ENCODE peak calls at places on chromosomes 1 and 21, in four cellular contexts. One of them, this sample, is unnamed. For H3K36me3 and H3K27me3, the result is how much of the 10 kb centered on the place peaks cover.

GRCh38 chr1:90724361-90724760 is 7.3 kb upstream of the BARHL2 start:
- DNase-seq in fibroblast of lung: no peak
- DNase-seq in CD8-positive, alpha-beta memory T cell: no peak
- DNase-seq in suprapubic skin: no peak
- DNase-seq in this sample: no peak

GRCh38 chr1:244896550-244896949 is 32.2 kb upstream of the HNRNPU start:
- DNase-seq in suprapubic skin: no peak
- DNase-seq in fibroblast of lung: peak
- DNase-seq in CD8-positive, alpha-beta memory T cell: no peak
- DNase-seq in this sample: peak

GRCh38 chr1:110086959-110087358 is 16.5 kb upstream of the ALX3 start:
- DNase-seq in suprapubic skin: no peak
- DNase-seq in CD8-positive, alpha-beta memory T cell: no peak
- DNase-seq in fibroblast of lung: no peak
- DNase-seq in this sample: no peak

GRCh38 chr1:178544531-178544930 is 31.6 kb downstream of the TEX35 start:
- DNase-seq in suprapubic skin: no peak
- DNase-seq in CD8-positive, alpha-beta memory T cell: no peak
- DNase-seq in fibroblast of lung: no peak
- DNase-seq in this sample: no peak

GRCh38 chr1:202677433-202677832 is 32.8 kb downstream of the SYT2 start:
- DNase-seq in CD8-positive, alpha-beta memory T cell: no peak
- DNase-seq in fibroblast of lung: no peak
- DNase-seq in suprapubic skin: no peak
- DNase-seq in this sample: no peak

GRCh38 chr1:159913451-159914192 is 11.7 kb downstream of the TAGLN2 start:
- DNase-seq in fibroblast of lung: no peak
- DNase-seq in suprapubic skin: no peak
- DNase-seq in CD8-positive, alpha-beta memory T cell: no peak
- DNase-seq in this sample: no peak

GRCh38 chr1:145962157-145963102 is 1.9 kb downstream of the ANKRD34A start:
- DNase-seq in fibroblast of lung: no peak
- DNase-seq in suprapubic skin: no peak
- DNase-seq in CD8-positive, alpha-beta memory T cell: no peak
- DNase-seq in this sample: no peak

GRCh38 chr1:175376194-175376593 is 183.6 kb upstream of the KIAA0040 start:
- DNase-seq in CD8-positive, alpha-beta memory T cell: no peak
- DNase-seq in fibroblast of lung: no peak
- DNase-seq in suprapubic skin: no peak
- DNase-seq in this sample: peak

GRCh38 chr1:7298749-7299151 is 472.3 kb upstream of the VAMP3 start:
- DNase-seq in suprapubic skin: peak
- DNase-seq in fibroblast of lung: peak
- DNase-seq in CD8-positive, alpha-beta memory T cell: no peak
- DNase-seq in this sample: peak

GRCh38 chr1:34479731-34480130 is 275.1 kb upstream of the GJB5 start:
- DNase-seq in CD8-positive, alpha-beta memory T cell: no peak
- DNase-seq in fibroblast of lung: no peak
- DNase-seq in suprapubic skin: no peak
- DNase-seq in this sample: no peak

GRCh38 chr21:32135401-32136363 is 143.2 kb downstream of the MIS18A start:
- DNase-seq in suprapubic skin: no peak
- DNase-seq in CD8-positive, alpha-beta memory T cell: no peak
- DNase-seq in fibroblast of lung: no peak
- DNase-seq in this sample: peak

GRCh38 chr21:26177187-26177586 is 6.6 kb upstream of the APP start:
- DNase-seq in fibroblast of lung: no peak
- DNase-seq in CD8-positive, alpha-beta memory T cell: no peak
- DNase-seq in suprapubic skin: no peak
- DNase-seq in this sample: no peak

GRCh38 chr1:196609114-196609737 is 986 bp upstream of the KCNT2 start:
- DNase-seq in suprapubic skin: no peak
- DNase-seq in fibroblast of lung: peak
- DNase-seq in CD8-positive, alpha-beta memory T cell: no peak
- DNase-seq in this sample: peak

GRCh38 chr1:27528701-27529637 is 39.0 kb upstream of the WASF2 start:
- DNase-seq in fibroblast of lung: peak
- DNase-seq in CD8-positive, alpha-beta memory T cell: no peak
- DNase-seq in suprapubic skin: no peak
- DNase-seq in this sample: no peak

GRCh38 chr1:89980605-89981004 is 14.3 kb upstream of the ZNF326 start:
- DNase-seq in fibroblast of lung: no peak
- DNase-seq in suprapubic skin: no peak
- DNase-seq in CD8-positive, alpha-beta memory T cell: no peak
- DNase-seq in this sample: no peak

GRCh38 chr1:102919659-102920058 is 188.7 kb downstream of the COL11A1 start:
- DNase-seq in fibroblast of lung: peak
- DNase-seq in CD8-positive, alpha-beta memory T cell: no peak
- DNase-seq in suprapubic skin: no peak
- DNase-seq in this sample: peak

GRCh38 chr1:61284226-61284854 is 202.0 kb downstream of the NFIA start:
- DNase-seq in fibroblast of lung: no peak
- DNase-seq in suprapubic skin: no peak
- DNase-seq in CD8-positive, alpha-beta memory T cell: no peak
- DNase-seq in this sample: no peak

GRCh38 chr1:61053712-61054608 is 28.4 kb upstream of the NFIA start:
- DNase-seq in fibroblast of lung: no peak
- DNase-seq in CD8-positive, alpha-beta memory T cell: peak
- DNase-seq in suprapubic skin: no peak
- DNase-seq in this sample: no peak

GRCh38 chr1:117678246-117678977 is 72.6 kb downstream of the TENT5C start:
- DNase-seq in fibroblast of lung: no peak
- DNase-seq in CD8-positive, alpha-beta memory T cell: no peak
- DNase-seq in suprapubic skin: no peak
- DNase-seq in this sample: no peak

GRCh38 chr1:91712981-91713841 is 172.7 kb downstream of the TGFBR3 start:
- DNase-seq in fibroblast of lung: peak
- DNase-seq in CD8-positive, alpha-beta memory T cell: peak
- DNase-seq in suprapubic skin: no peak
- DNase-seq in this sample: peak

GRCh38 chr1:86356247-86356646 is 39.9 kb downstream of the ODF2L start:
- DNase-seq in suprapubic skin: no peak
- DNase-seq in CD8-positive, alpha-beta memory T cell: no peak
- DNase-seq in fibroblast of lung: peak
- DNase-seq in this sample: no peak

GRCh38 chr1:14808768-14809167 is 210.3 kb downstream of the KAZN start:
- DNase-seq in fibroblast of lung: no peak
- DNase-seq in suprapubic skin: no peak
- DNase-seq in CD8-positive, alpha-beta memory T cell: no peak
- DNase-seq in this sample: no peak

GRCh38 chr1:1597275-1597930 is 2.5 kb downstream of the FNDC10 start:
- DNase-seq in CD8-positive, alpha-beta memory T cell: no peak
- DNase-seq in fibroblast of lung: no peak
- DNase-seq in suprapubic skin: no peak
- DNase-seq in this sample: no peak

GRCh38 chr1:245458761-245459174 is 304.0 kb downstream of the KIF26B start:
- DNase-seq in fibroblast of lung: no peak
- DNase-seq in CD8-positive, alpha-beta memory T cell: no peak
- DNase-seq in suprapubic skin: no peak
- DNase-seq in this sample: no peak

GRCh38 chr1:82449671-82450070 is 648.9 kb downstream of the ADGRL2 start:
- DNase-seq in suprapubic skin: no peak
- DNase-seq in CD8-positive, alpha-beta memory T cell: no peak
- DNase-seq in fibroblast of lung: no peak
- DNase-seq in this sample: peak

GRCh38 chr1:98387701-98388100 is 273.8 kb upstream of the SNX7 start:
- DNase-seq in CD8-positive, alpha-beta memory T cell: no peak
- DNase-seq in fibroblast of lung: no peak
- DNase-seq in suprapubic skin: no peak
- DNase-seq in this sample: no peak

GRCh38 chr1:119917304-119918055 is 21.2 kb upstream of the ADAM30 start:
- DNase-seq in fibroblast of lung: no peak
- DNase-seq in CD8-positive, alpha-beta memory T cell: no peak
- DNase-seq in suprapubic skin: no peak
- DNase-seq in this sample: no peak
- H3K36me3 ChIP-seq in fibroblast of lung: under half
- H3K36me3 ChIP-seq in CD8-positive, alpha-beta memory T cell: under half
- H3K36me3 ChIP-seq in suprapubic skin: half or more
- H3K36me3 ChIP-seq in this sample: half or more

GRCh38 chr1:3660704-3661103 is 8.4 kb downstream of the TP73 start:
- DNase-seq in CD8-positive, alpha-beta memory T cell: no peak
- DNase-seq in suprapubic skin: no peak
- DNase-seq in fibroblast of lung: no peak
- DNase-seq in this sample: no peak

GRCh38 chr1:3662080-3662671 is 9.9 kb downstream of the TP73 start:
- DNase-seq in fibroblast of lung: no peak
- DNase-seq in CD8-positive, alpha-beta memory T cell: no peak
- DNase-seq in suprapubic skin: no peak
- DNase-seq in this sample: no peak

GRCh38 chr1:3659093-3659492 is 6.8 kb downstream of the TP73 start:
- DNase-seq in suprapubic skin: no peak
- DNase-seq in fibroblast of lung: no peak
- DNase-seq in CD8-positive, alpha-beta memory T cell: no peak
- DNase-seq in this sample: no peak

GRCh38 chr1:3663999-3664699 is 11.8 kb downstream of the TP73 start:
- DNase-seq in CD8-positive, alpha-beta memory T cell: no peak
- DNase-seq in fibroblast of lung: no peak
- DNase-seq in suprapubic skin: no peak
- DNase-seq in this sample: no peak

GRCh38 chr1:3661631-3662030 is 9.3 kb downstream of the TP73 start:
- DNase-seq in suprapubic skin: no peak
- DNase-seq in CD8-positive, alpha-beta memory T cell: no peak
- DNase-seq in fibroblast of lung: no peak
- DNase-seq in this sample: no peak
- H3K27me3 ChIP-seq in suprapubic skin: under half
- H3K27me3 ChIP-seq in CD8-positive, alpha-beta memory T cell: under half
- H3K27me3 ChIP-seq in fibroblast of lung: under half
- H3K27me3 ChIP-seq in this sample: under half

DNA sequence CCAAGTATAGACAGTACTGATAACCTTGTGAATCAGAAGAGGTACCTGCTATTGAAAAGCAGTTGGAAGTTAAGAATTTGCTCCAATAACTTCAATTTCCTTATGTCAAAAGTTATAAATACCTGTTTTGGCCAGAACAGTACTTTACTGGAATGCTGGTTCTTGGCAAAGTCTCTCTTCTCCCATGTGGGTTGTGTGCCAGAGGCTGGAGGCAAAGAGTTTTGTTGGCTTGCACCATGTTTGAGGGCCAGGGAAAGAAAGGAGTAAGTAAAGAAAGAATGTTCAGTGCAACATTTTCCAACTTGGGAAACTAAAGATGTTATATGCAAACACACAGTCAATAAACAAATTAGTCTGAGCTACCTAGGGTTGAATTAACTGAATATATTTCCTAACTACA is 67.0 kb upstream of the DYNLT5 start:
- DNase-seq in suprapubic skin: no peak
- DNase-seq in CD8-positive, alpha-beta memory T cell: no peak
- DNase-seq in fibroblast of lung: no peak
- DNase-seq in this sample: no peak
- H3K4me3 ChIP-seq in suprapubic skin: no peak
- H3K4me3 ChIP-seq in CD8-positive, alpha-beta memory T cell: no peak
- H3K4me3 ChIP-seq in fibroblast of lung: no peak
- H3K4me3 ChIP-seq in this sample: no peak

DNA sequence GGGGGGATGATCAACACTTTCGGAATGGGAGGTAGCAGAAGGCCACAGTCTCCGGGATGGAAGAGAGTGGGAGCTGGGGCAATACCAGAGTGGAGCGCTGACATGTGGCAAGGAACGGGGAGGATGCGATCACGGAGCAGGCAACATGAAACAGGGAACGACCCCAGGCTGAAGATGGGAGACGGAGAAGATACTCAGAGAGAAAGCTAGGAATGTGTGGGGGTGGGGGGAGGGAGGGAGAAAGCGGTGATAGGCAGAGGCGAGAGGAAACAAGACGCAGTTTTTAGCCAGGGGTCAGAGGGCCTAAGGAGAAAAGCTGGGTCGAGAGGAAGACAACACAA is 577 bp downstream of the RAB3GAP2 start:
- DNase-seq in suprapubic skin: no peak
- DNase-seq in fibroblast of lung: no peak
- DNase-seq in CD8-positive, alpha-beta memory T cell: no peak
- DNase-seq in this sample: peak
- H3K36me3 ChIP-seq in suprapubic skin: under half
- H3K36me3 ChIP-seq in fibroblast of lung: under half
- H3K36me3 ChIP-seq in CD8-positive, alpha-beta memory T cell: under half
- H3K36me3 ChIP-seq in this sample: under half

DNA sequence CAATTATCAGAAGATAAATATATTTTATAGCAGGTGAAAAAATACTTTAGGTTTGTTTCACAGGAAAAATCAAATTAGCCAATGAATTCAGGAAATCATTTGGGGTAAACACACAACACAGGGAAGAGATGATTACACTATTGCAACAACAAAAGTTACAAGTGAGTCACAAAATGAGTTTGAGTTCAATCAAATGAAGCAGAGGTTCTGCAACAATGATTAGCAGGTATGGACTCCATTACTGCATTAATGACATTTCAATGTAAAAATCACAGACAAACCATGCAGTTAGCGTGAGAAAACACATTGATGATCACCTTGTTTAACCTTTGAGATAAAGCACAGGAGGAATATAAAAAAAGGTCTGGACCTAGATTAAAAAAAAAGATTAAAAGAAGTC is 9.7 kb downstream of the ADGRL4 start:
- DNase-seq in CD8-positive, alpha-beta memory T cell: no peak
- DNase-seq in fibroblast of lung: no peak
- DNase-seq in suprapubic skin: no peak
- DNase-seq in this sample: no peak
- H3K27me3 ChIP-seq in CD8-positive, alpha-beta memory T cell: under half
- H3K27me3 ChIP-seq in fibroblast of lung: under half
- H3K27me3 ChIP-seq in suprapubic skin: under half
- H3K27me3 ChIP-seq in this sample: under half

GRCh38 chr21:43692949-43693348 is 26.0 kb upstream of the PDXK start:
- DNase-seq in fibroblast of lung: no peak
- DNase-seq in CD8-positive, alpha-beta memory T cell: no peak
- DNase-seq in suprapubic skin: no peak
- DNase-seq in this sample: no peak

GRCh38 chr21:43691086-43691795 is 27.7 kb upstream of the PDXK start:
- DNase-seq in suprapubic skin: no peak
- DNase-seq in fibroblast of lung: no peak
- DNase-seq in CD8-positive, alpha-beta memory T cell: no peak
- DNase-seq in this sample: no peak

GRCh38 chr21:43690346-43690745 is 28.6 kb upstream of the PDXK start:
- DNase-seq in suprapubic skin: no peak
- DNase-seq in CD8-positive, alpha-beta memory T cell: no peak
- DNase-seq in fibroblast of lung: no peak
- DNase-seq in this sample: no peak

GRCh38 chr21:43689556-43690337 is 29.2 kb upstream of the PDXK start:
- DNase-seq in fibroblast of lung: no peak
- DNase-seq in CD8-positive, alpha-beta memory T cell: no peak
- DNase-seq in suprapubic skin: no peak
- DNase-seq in this sample: no peak

GRCh38 chr21:43691801-43692200 is 27.1 kb upstream of the PDXK start:
- DNase-seq in suprapubic skin: no peak
- DNase-seq in CD8-positive, alpha-beta memory T cell: no peak
- DNase-seq in fibroblast of lung: no peak
- DNase-seq in this sample: no peak
- H3K4me3 ChIP-seq in suprapubic skin: no peak
- H3K4me3 ChIP-seq in CD8-positive, alpha-beta memory T cell: no peak
- H3K4me3 ChIP-seq in fibroblast of lung: no peak
- H3K4me3 ChIP-seq in this sample: no peak

This sample was measured in brain microvascular endothelial cell.